ENCODE peak calls at places on chromosomes 4 and X, in seven cellular contexts. One of them, this sample, is unnamed.

GRCh38 chr4:26346203-26346620 is 25.4 kb downstream of the RBPJ start:
- DNase-seq in stimulated activated CD8-positive, alpha-beta memory T cell treated with anti-CD3 and anti-CD28 coated beads, Interleukin-7, amount 100 ng/mL, for 1 hour: no peak
- DNase-seq in EL: no peak
- DNase-seq in HCEC 1CT: no peak
- DNase-seq in H9: peak; percentile 44
- DNase-seq in Peyer's patch: no peak
- DNase-seq in M059J: no peak
- DNase-seq in this sample: no peak

GRCh38 chr4:13627185-13627605 is 330 bp downstream of the BOD1L1 start:
- DNase-seq in H9: peak; percentile 31
- DNase-seq in EL: peak; percentile 21
- DNase-seq in M059J: no peak
- DNase-seq in Peyer's patch: no peak
- DNase-seq in HCEC 1CT: no peak
- DNase-seq in stimulated activated CD8-positive, alpha-beta memory T cell treated with anti-CD3 and anti-CD28 coated beads, Interleukin-7, amount 100 ng/mL, for 1 hour: no peak
- DNase-seq in this sample: peak; percentile 19

GRCh38 chr4:82802906-82803305 is 4.3 kb upstream of the SCD5 start:
- DNase-seq in Peyer's patch: no peak
- DNase-seq in HCEC 1CT: no peak
- DNase-seq in EL: no peak
- DNase-seq in stimulated activated CD8-positive, alpha-beta memory T cell treated with anti-CD3 and anti-CD28 coated beads, Interleukin-7, amount 100 ng/mL, for 1 hour: no peak
- DNase-seq in M059J: no peak
- DNase-seq in H9: no peak
- DNase-seq in this sample: no peak

GRCh38 chr4:31327031-31327430 is 606.9 kb downstream of the PCDH7 start:
- DNase-seq in H9: no peak
- DNase-seq in Peyer's patch: no peak
- DNase-seq in stimulated activated CD8-positive, alpha-beta memory T cell treated with anti-CD3 and anti-CD28 coated beads, Interleukin-7, amount 100 ng/mL, for 1 hour: no peak
- DNase-seq in HCEC 1CT: no peak
- DNase-seq in M059J: no peak
- DNase-seq in EL: no peak
- DNase-seq in this sample: no peak

GRCh38 chr4:144384428-144384827 is 243.9 kb upstream of the GYPA start:
- DNase-seq in M059J: no peak
- DNase-seq in stimulated activated CD8-positive, alpha-beta memory T cell treated with anti-CD3 and anti-CD28 coated beads, Interleukin-7, amount 100 ng/mL, for 1 hour: no peak
- DNase-seq in Peyer's patch: no peak
- DNase-seq in HCEC 1CT: no peak
- DNase-seq in H9: no peak
- DNase-seq in EL: no peak
- DNase-seq in this sample: no peak

GRCh38 chr4:53094040-53094439 is 231.9 kb downstream of the RASL11B start:
- DNase-seq in M059J: no peak
- DNase-seq in HCEC 1CT: no peak
- DNase-seq in stimulated activated CD8-positive, alpha-beta memory T cell treated with anti-CD3 and anti-CD28 coated beads, Interleukin-7, amount 100 ng/mL, for 1 hour: no peak
- DNase-seq in EL: no peak
- DNase-seq in H9: no peak
- DNase-seq in Peyer's patch: no peak
- DNase-seq in this sample: no peak

GRCh38 chr4:24519649-24520048 is 64.7 kb downstream of the DHX15 start:
- DNase-seq in HCEC 1CT: no peak
- DNase-seq in EL: peak; percentile 46
- DNase-seq in stimulated activated CD8-positive, alpha-beta memory T cell treated with anti-CD3 and anti-CD28 coated beads, Interleukin-7, amount 100 ng/mL, for 1 hour: no peak
- DNase-seq in M059J: no peak
- DNase-seq in Peyer's patch: no peak
- DNase-seq in H9: no peak
- DNase-seq in this sample: peak; percentile 71

GRCh38 chrX:150410513-150410912 is 47.4 kb downstream of the MAMLD1 start:
- DNase-seq in HCEC 1CT: no peak
- DNase-seq in Peyer's patch: no peak
- DNase-seq in EL: no peak
- DNase-seq in H9: no peak
- DNase-seq in stimulated activated CD8-positive, alpha-beta memory T cell treated with anti-CD3 and anti-CD28 coated beads, Interleukin-7, amount 100 ng/mL, for 1 hour: no peak
- DNase-seq in M059J: no peak
- DNase-seq in this sample: no peak

GRCh38 chrX:57313583-57314215 is 27.2 kb downstream of the FAAH2 start:
- DNase-seq in Peyer's patch: no peak
- DNase-seq in stimulated activated CD8-positive, alpha-beta memory T cell treated with anti-CD3 and anti-CD28 coated beads, Interleukin-7, amount 100 ng/mL, for 1 hour: no peak
- DNase-seq in H9: no peak
- DNase-seq in M059J: no peak
- DNase-seq in EL: no peak
- DNase-seq in HCEC 1CT: no peak
- DNase-seq in this sample: no peak

GRCh38 chrX:41529221-41529620 is 82.1 kb downstream of the NYX start:
- DNase-seq in EL: no peak
- DNase-seq in H9: no peak
- DNase-seq in M059J: no peak
- DNase-seq in Peyer's patch: no peak
- DNase-seq in HCEC 1CT: no peak
- DNase-seq in stimulated activated CD8-positive, alpha-beta memory T cell treated with anti-CD3 and anti-CD28 coated beads, Interleukin-7, amount 100 ng/mL, for 1 hour: no peak
- DNase-seq in this sample: no peak

GRCh38 chr4:110840221-110840654 is 217.4 kb upstream of the PITX2 start:
- DNase-seq in M059J: peak; percentile 21
- DNase-seq in stimulated activated CD8-positive, alpha-beta memory T cell treated with anti-CD3 and anti-CD28 coated beads, Interleukin-7, amount 100 ng/mL, for 1 hour: no peak
- DNase-seq in HCEC 1CT: peak; percentile 33
- DNase-seq in Peyer's patch: no peak
- DNase-seq in H9: no peak
- DNase-seq in EL: peak; percentile 69
- DNase-seq in this sample: peak; percentile 44

GRCh38 chr4:37989398-37990260 is 29.4 kb downstream of the PTTG2 start:
- DNase-seq in Peyer's patch: no peak
- DNase-seq in HCEC 1CT: no peak
- DNase-seq in stimulated activated CD8-positive, alpha-beta memory T cell treated with anti-CD3 and anti-CD28 coated beads, Interleukin-7, amount 100 ng/mL, for 1 hour: no peak
- DNase-seq in H9: no peak
- DNase-seq in M059J: no peak
- DNase-seq in EL: no peak
- DNase-seq in this sample: no peak

GRCh38 chr4:128770807-128771206 is 38.7 kb upstream of the JADE1 start:
- DNase-seq in M059J: peak; percentile 31
- DNase-seq in stimulated activated CD8-positive, alpha-beta memory T cell treated with anti-CD3 and anti-CD28 coated beads, Interleukin-7, amount 100 ng/mL, for 1 hour: no peak
- DNase-seq in H9: no peak
- DNase-seq in Peyer's patch: no peak
- DNase-seq in HCEC 1CT: no peak
- DNase-seq in EL: no peak
- DNase-seq in this sample: no peak

GRCh38 chr4:26858947-26859401 is 1.7 kb upstream of the STIM2 start:
- DNase-seq in M059J: peak; percentile 29
- DNase-seq in EL: no peak
- DNase-seq in stimulated activated CD8-positive, alpha-beta memory T cell treated with anti-CD3 and anti-CD28 coated beads, Interleukin-7, amount 100 ng/mL, for 1 hour: no peak
- DNase-seq in H9: no peak
- DNase-seq in Peyer's patch: no peak
- DNase-seq in HCEC 1CT: no peak
- DNase-seq in this sample: no peak

GRCh38 chrX:112053169-112053568 is 29.4 kb downstream of the TRPC5 start:
- DNase-seq in Peyer's patch: no peak
- DNase-seq in HCEC 1CT: no peak
- DNase-seq in EL: no peak
- DNase-seq in stimulated activated CD8-positive, alpha-beta memory T cell treated with anti-CD3 and anti-CD28 coated beads, Interleukin-7, amount 100 ng/mL, for 1 hour: no peak
- DNase-seq in M059J: no peak
- DNase-seq in H9: no peak
- DNase-seq in this sample: no peak

GRCh38 chrX:155048997-155049619 is 21.8 kb downstream of the CMC4 start:
- DNase-seq in stimulated activated CD8-positive, alpha-beta memory T cell treated with anti-CD3 and anti-CD28 coated beads, Interleukin-7, amount 100 ng/mL, for 1 hour: no peak
- DNase-seq in M059J: peak; percentile 59
- DNase-seq in H9: peak; percentile 74
- DNase-seq in Peyer's patch: peak; percentile 46
- DNase-seq in EL: peak; percentile 45
- DNase-seq in HCEC 1CT: peak; percentile 46
- DNase-seq in this sample: peak; percentile 66

GRCh38 chr4:177728361-177729152 is 286.3 kb upstream of the AGA start:
- DNase-seq in M059J: peak; percentile 60
- DNase-seq in EL: no peak
- DNase-seq in H9: no peak
- DNase-seq in Peyer's patch: peak; percentile 56
- DNase-seq in stimulated activated CD8-positive, alpha-beta memory T cell treated with anti-CD3 and anti-CD28 coated beads, Interleukin-7, amount 100 ng/mL, for 1 hour: no peak
- DNase-seq in HCEC 1CT: no peak
- DNase-seq in this sample: peak; percentile 31

GRCh38 chr4:69485130-69485529 is 10.6 kb downstream of the UGT2B4 start:
- DNase-seq in Peyer's patch: no peak
- DNase-seq in stimulated activated CD8-positive, alpha-beta memory T cell treated with anti-CD3 and anti-CD28 coated beads, Interleukin-7, amount 100 ng/mL, for 1 hour: no peak
- DNase-seq in EL: no peak
- DNase-seq in M059J: no peak
- DNase-seq in HCEC 1CT: no peak
- DNase-seq in H9: no peak
- DNase-seq in this sample: peak; percentile 78

GRCh38 chrX:97672138-97672537 is 788.4 kb downstream of the RPA4 start:
- DNase-seq in HCEC 1CT: no peak
- DNase-seq in Peyer's patch: no peak
- DNase-seq in H9: no peak
- DNase-seq in M059J: no peak
- DNase-seq in EL: no peak
- DNase-seq in stimulated activated CD8-positive, alpha-beta memory T cell treated with anti-CD3 and anti-CD28 coated beads, Interleukin-7, amount 100 ng/mL, for 1 hour: no peak
- DNase-seq in this sample: no peak

GRCh38 chr4:152328595-152328994 is 207.3 kb downstream of the FBXW7 start:
- DNase-seq in HCEC 1CT: no peak
- DNase-seq in H9: no peak
- DNase-seq in EL: peak; percentile 70
- DNase-seq in M059J: peak; percentile 66
- DNase-seq in Peyer's patch: no peak
- DNase-seq in stimulated activated CD8-positive, alpha-beta memory T cell treated with anti-CD3 and anti-CD28 coated beads, Interleukin-7, amount 100 ng/mL, for 1 hour: no peak
- DNase-seq in this sample: no peak

GRCh38 chr4:77092832-77093800 is 17.3 kb upstream of the CCNI start:
- DNase-seq in H9: no peak
- DNase-seq in stimulated activated CD8-positive, alpha-beta memory T cell treated with anti-CD3 and anti-CD28 coated beads, Interleukin-7, amount 100 ng/mL, for 1 hour: no peak
- DNase-seq in Peyer's patch: no peak
- DNase-seq in EL: peak; percentile 56
- DNase-seq in HCEC 1CT: peak; percentile 45
- DNase-seq in M059J: peak; percentile 91
- DNase-seq in this sample: no peak

GRCh38 chr4:183721207-183722081 is 62.4 kb downstream of the TRAPPC11 start:
- DNase-seq in H9: peak; percentile 84
- DNase-seq in HCEC 1CT: no peak
- DNase-seq in M059J: no peak
- DNase-seq in stimulated activated CD8-positive, alpha-beta memory T cell treated with anti-CD3 and anti-CD28 coated beads, Interleukin-7, amount 100 ng/mL, for 1 hour: peak; percentile 7
- DNase-seq in EL: peak; percentile 36
- DNase-seq in Peyer's patch: peak; percentile 79
- DNase-seq in this sample: peak; percentile 20

GRCh38 chrX:24508375-24508774 is 43.3 kb downstream of the PDK3 start:
- DNase-seq in H9: no peak
- DNase-seq in Peyer's patch: no peak
- DNase-seq in EL: no peak
- DNase-seq in stimulated activated CD8-positive, alpha-beta memory T cell treated with anti-CD3 and anti-CD28 coated beads, Interleukin-7, amount 100 ng/mL, for 1 hour: no peak
- DNase-seq in M059J: no peak
- DNase-seq in HCEC 1CT: no peak
- DNase-seq in this sample: no peak

GRCh38 chr4:137116144-137116543 is 416.1 kb downstream of the PCDH18 start:
- DNase-seq in Peyer's patch: no peak
- DNase-seq in EL: no peak
- DNase-seq in M059J: peak; percentile 2
- DNase-seq in HCEC 1CT: peak; percentile 3
- DNase-seq in H9: no peak
- DNase-seq in stimulated activated CD8-positive, alpha-beta memory T cell treated with anti-CD3 and anti-CD28 coated beads, Interleukin-7, amount 100 ng/mL, for 1 hour: no peak
- DNase-seq in this sample: no peak

GRCh38 chr4:101158136-101158485 is 189.2 kb downstream of the PPP3CA start:
- DNase-seq in stimulated activated CD8-positive, alpha-beta memory T cell treated with anti-CD3 and anti-CD28 coated beads, Interleukin-7, amount 100 ng/mL, for 1 hour: no peak
- DNase-seq in Peyer's patch: no peak
- DNase-seq in M059J: no peak
- DNase-seq in EL: peak; percentile 49
- DNase-seq in HCEC 1CT: no peak
- DNase-seq in H9: no peak
- DNase-seq in this sample: peak; percentile 51

GRCh38 chr4:158766419-158767044 is 2.3 kb upstream of the FNIP2 start:
- DNase-seq in stimulated activated CD8-positive, alpha-beta memory T cell treated with anti-CD3 and anti-CD28 coated beads, Interleukin-7, amount 100 ng/mL, for 1 hour: no peak
- DNase-seq in HCEC 1CT: no peak
- DNase-seq in Peyer's patch: no peak
- DNase-seq in H9: no peak
- DNase-seq in EL: no peak
- DNase-seq in M059J: no peak
- DNase-seq in this sample: no peak

GRCh38 chrX:34956915-34957314 is 14.3 kb downstream of the FAM47B start:
- DNase-seq in stimulated activated CD8-positive, alpha-beta memory T cell treated with anti-CD3 and anti-CD28 coated beads, Interleukin-7, amount 100 ng/mL, for 1 hour: no peak
- DNase-seq in EL: peak; percentile 57
- DNase-seq in Peyer's patch: no peak
- DNase-seq in M059J: peak; percentile 66
- DNase-seq in H9: no peak
- DNase-seq in HCEC 1CT: peak; percentile 69
- DNase-seq in this sample: peak; percentile 56

GRCh38 chr4:47849466-47849865 is 11.6 kb upstream of the CORIN start:
- DNase-seq in stimulated activated CD8-positive, alpha-beta memory T cell treated with anti-CD3 and anti-CD28 coated beads, Interleukin-7, amount 100 ng/mL, for 1 hour: no peak
- DNase-seq in Peyer's patch: no peak
- DNase-seq in HCEC 1CT: no peak
- DNase-seq in EL: no peak
- DNase-seq in H9: no peak
- DNase-seq in M059J: no peak
- DNase-seq in this sample: no peak